ENCODE peak calls at places on chromosomes 5 and 9, in ten cellular contexts. One of them, this sample, is unnamed.

GRCh38 chr5:116371935-116372334 is 202.7 kb downstream of the SEMA6A start:
- DNase-seq in right atrium auricular region: no peak
- DNase-seq in sigmoid colon: no peak
- DNase-seq in CD4-positive, CD25-positive, alpha-beta regulatory T cell: no peak
- DNase-seq in fibroblast of lung: no peak
- DNase-seq in astrocyte: no peak
- DNase-seq in heart left ventricle: no peak
- DNase-seq in IMR-90: no peak
- DNase-seq in GM23248: no peak
- DNase-seq in pancreas: no peak
- DNase-seq in this sample: no peak

GRCh38 chr9:89912605-89912953 is 307.8 kb downstream of the GADD45G start:
- DNase-seq in right atrium auricular region: peak; percentile 21
- DNase-seq in pancreas: no peak
- DNase-seq in CD4-positive, CD25-positive, alpha-beta regulatory T cell: no peak
- DNase-seq in GM23248: no peak
- DNase-seq in IMR-90: no peak
- DNase-seq in sigmoid colon: no peak
- DNase-seq in fibroblast of lung: no peak
- DNase-seq in heart left ventricle: no peak
- DNase-seq in astrocyte: no peak
- DNase-seq in this sample: no peak

GRCh38 chr5:59071755-59072549 is 489.1 kb downstream of the RAB3C start:
- DNase-seq in heart left ventricle: no peak
- DNase-seq in fibroblast of lung: no peak
- DNase-seq in sigmoid colon: no peak
- DNase-seq in IMR-90: no peak
- DNase-seq in GM23248: no peak
- DNase-seq in right atrium auricular region: no peak
- DNase-seq in CD4-positive, CD25-positive, alpha-beta regulatory T cell: no peak
- DNase-seq in pancreas: no peak
- DNase-seq in astrocyte: no peak
- DNase-seq in this sample: no peak

GRCh38 chr9:93621922-93622321 is 45.5 kb downstream of the PHF2 start:
- DNase-seq in pancreas: no peak
- DNase-seq in sigmoid colon: no peak
- DNase-seq in fibroblast of lung: no peak
- DNase-seq in astrocyte: no peak
- DNase-seq in CD4-positive, CD25-positive, alpha-beta regulatory T cell: no peak
- DNase-seq in heart left ventricle: no peak
- DNase-seq in GM23248: no peak
- DNase-seq in IMR-90: no peak
- DNase-seq in right atrium auricular region: peak; percentile 34
- DNase-seq in this sample: no peak

GRCh38 chr9:32486839-32487562 is 39.0 kb downstream of the RIGI start:
- DNase-seq in pancreas: no peak
- DNase-seq in CD4-positive, CD25-positive, alpha-beta regulatory T cell: no peak
- DNase-seq in sigmoid colon: no peak
- DNase-seq in astrocyte: peak; percentile 17
- DNase-seq in fibroblast of lung: peak; percentile 23
- DNase-seq in heart left ventricle: no peak
- DNase-seq in GM23248: peak; percentile 37
- DNase-seq in IMR-90: peak; percentile 93
- DNase-seq in right atrium auricular region: no peak
- DNase-seq in this sample: no peak

GRCh38 chr5:134917070-134917831 is 12.3 kb downstream of the PCBD2 start:
- DNase-seq in IMR-90: no peak
- DNase-seq in CD4-positive, CD25-positive, alpha-beta regulatory T cell: no peak
- DNase-seq in astrocyte: no peak
- DNase-seq in pancreas: no peak
- DNase-seq in GM23248: no peak
- DNase-seq in heart left ventricle: no peak
- DNase-seq in sigmoid colon: no peak
- DNase-seq in fibroblast of lung: no peak
- DNase-seq in right atrium auricular region: no peak
- DNase-seq in this sample: peak; percentile 77

GRCh38 chr9:34380034-34380510 is 3.4 kb upstream of the MYORG start:
- DNase-seq in heart left ventricle: no peak
- DNase-seq in CD4-positive, CD25-positive, alpha-beta regulatory T cell: peak; percentile 1
- DNase-seq in sigmoid colon: no peak
- DNase-seq in pancreas: peak; percentile 50
- DNase-seq in astrocyte: no peak
- DNase-seq in GM23248: no peak
- DNase-seq in right atrium auricular region: peak; percentile 56
- DNase-seq in fibroblast of lung: no peak
- DNase-seq in IMR-90: no peak
- DNase-seq in this sample: peak; percentile 71

GRCh38 chr9:3235497-3235896 is 290.3 kb downstream of the RFX3 start:
- DNase-seq in astrocyte: no peak
- DNase-seq in right atrium auricular region: no peak
- DNase-seq in heart left ventricle: no peak
- DNase-seq in GM23248: peak; percentile 43
- DNase-seq in IMR-90: no peak
- DNase-seq in CD4-positive, CD25-positive, alpha-beta regulatory T cell: no peak
- DNase-seq in sigmoid colon: no peak
- DNase-seq in pancreas: no peak
- DNase-seq in fibroblast of lung: no peak
- DNase-seq in this sample: no peak

GRCh38 chr5:71632168-71632567 is 45.0 kb downstream of the MCCC2 start:
- DNase-seq in CD4-positive, CD25-positive, alpha-beta regulatory T cell: no peak
- DNase-seq in fibroblast of lung: no peak
- DNase-seq in astrocyte: no peak
- DNase-seq in IMR-90: no peak
- DNase-seq in GM23248: no peak
- DNase-seq in sigmoid colon: no peak
- DNase-seq in right atrium auricular region: no peak
- DNase-seq in heart left ventricle: no peak
- DNase-seq in pancreas: no peak
- DNase-seq in this sample: no peak

GRCh38 chr9:8855046-8855445 is 1055.5 kb upstream of the DMAC1 start:
- DNase-seq in pancreas: no peak
- DNase-seq in heart left ventricle: no peak
- DNase-seq in astrocyte: no peak
- DNase-seq in right atrium auricular region: no peak
- DNase-seq in fibroblast of lung: peak; percentile 27
- DNase-seq in GM23248: no peak
- DNase-seq in CD4-positive, CD25-positive, alpha-beta regulatory T cell: no peak
- DNase-seq in IMR-90: no peak
- DNase-seq in sigmoid colon: no peak
- DNase-seq in this sample: no peak

GRCh38 chr9:114382951-114383865 is 4.6 kb downstream of the AKNA start:
- DNase-seq in heart left ventricle: peak; percentile 66
- DNase-seq in IMR-90: peak; percentile 50
- DNase-seq in pancreas: no peak
- DNase-seq in fibroblast of lung: peak; percentile 27
- DNase-seq in sigmoid colon: peak; percentile 83
- DNase-seq in astrocyte: no peak
- DNase-seq in GM23248: peak; percentile 85
- DNase-seq in right atrium auricular region: no peak
- DNase-seq in CD4-positive, CD25-positive, alpha-beta regulatory T cell: no peak
- DNase-seq in this sample: peak; percentile 82

GRCh38 chr5:95920822-95921221 is 40.8 kb downstream of the ELL2 start:
- DNase-seq in fibroblast of lung: no peak
- DNase-seq in GM23248: no peak
- DNase-seq in sigmoid colon: no peak
- DNase-seq in pancreas: no peak
- DNase-seq in astrocyte: no peak
- DNase-seq in IMR-90: no peak
- DNase-seq in heart left ventricle: no peak
- DNase-seq in CD4-positive, CD25-positive, alpha-beta regulatory T cell: no peak
- DNase-seq in right atrium auricular region: no peak
- DNase-seq in this sample: no peak

GRCh38 chr5:82004511-82004910 is 32.7 kb downstream of the ATG10 start:
- DNase-seq in sigmoid colon: no peak
- DNase-seq in GM23248: peak; percentile 45
- DNase-seq in astrocyte: peak; percentile 21
- DNase-seq in CD4-positive, CD25-positive, alpha-beta regulatory T cell: no peak
- DNase-seq in pancreas: no peak
- DNase-seq in fibroblast of lung: peak; percentile 34
- DNase-seq in IMR-90: peak; percentile 80
- DNase-seq in heart left ventricle: peak; percentile 49
- DNase-seq in right atrium auricular region: no peak
- DNase-seq in this sample: no peak

GRCh38 chr5:156934450-156935211 is 28.4 kb downstream of the TIMD4 start:
- DNase-seq in right atrium auricular region: no peak
- DNase-seq in GM23248: peak; percentile 30
- DNase-seq in IMR-90: no peak
- DNase-seq in sigmoid colon: no peak
- DNase-seq in astrocyte: no peak
- DNase-seq in pancreas: no peak
- DNase-seq in fibroblast of lung: no peak
- DNase-seq in heart left ventricle: no peak
- DNase-seq in CD4-positive, CD25-positive, alpha-beta regulatory T cell: peak; percentile 58
- DNase-seq in this sample: peak; percentile 36

GRCh38 chr5:133065482-133065881 is 13.7 kb downstream of the HSPA4 start:
- DNase-seq in GM23248: no peak
- DNase-seq in right atrium auricular region: no peak
- DNase-seq in IMR-90: no peak
- DNase-seq in astrocyte: no peak
- DNase-seq in fibroblast of lung: no peak
- DNase-seq in pancreas: no peak
- DNase-seq in heart left ventricle: no peak
- DNase-seq in CD4-positive, CD25-positive, alpha-beta regulatory T cell: no peak
- DNase-seq in sigmoid colon: no peak
- DNase-seq in this sample: no peak

GRCh38 chr9:136436055-136436634 is 3.5 kb downstream of the INPP5E start:
- DNase-seq in IMR-90: no peak
- DNase-seq in sigmoid colon: no peak
- DNase-seq in GM23248: no peak
- DNase-seq in astrocyte: no peak
- DNase-seq in CD4-positive, CD25-positive, alpha-beta regulatory T cell: no peak
- DNase-seq in heart left ventricle: no peak
- DNase-seq in right atrium auricular region: no peak
- DNase-seq in fibroblast of lung: no peak
- DNase-seq in pancreas: no peak
- DNase-seq in this sample: no peak

GRCh38 chr9:127132921-127133647 is 10.6 kb upstream of the ANGPTL2 start:
- DNase-seq in right atrium auricular region: no peak
- DNase-seq in heart left ventricle: no peak
- DNase-seq in IMR-90: peak; percentile 75
- DNase-seq in pancreas: no peak
- DNase-seq in fibroblast of lung: peak; percentile 61
- DNase-seq in astrocyte: peak; percentile 46
- DNase-seq in GM23248: peak; percentile 74
- DNase-seq in sigmoid colon: peak; percentile 76
- DNase-seq in CD4-positive, CD25-positive, alpha-beta regulatory T cell: no peak
- DNase-seq in this sample: peak; percentile 89

GRCh38 chr9:4983541-4984165 is 1.4 kb upstream of the JAK2 start:
- DNase-seq in GM23248: no peak
- DNase-seq in fibroblast of lung: no peak
- DNase-seq in right atrium auricular region: no peak
- DNase-seq in CD4-positive, CD25-positive, alpha-beta regulatory T cell: no peak
- DNase-seq in IMR-90: no peak
- DNase-seq in sigmoid colon: no peak
- DNase-seq in heart left ventricle: no peak
- DNase-seq in astrocyte: no peak
- DNase-seq in pancreas: no peak
- DNase-seq in this sample: no peak
- H3K4me3 ChIP-seq in GM23248: peak overlapping the region; percentile 81
- H3K4me3 ChIP-seq in fibroblast of lung: peak overlapping the region; percentile 71
- H3K4me3 ChIP-seq in right atrium auricular region: peak overlapping the region; percentile 92
- H3K4me3 ChIP-seq in CD4-positive, CD25-positive, alpha-beta regulatory T cell: peak overlapping the region; percentile 57
- H3K4me3 ChIP-seq in IMR-90: peak overlapping the region; percentile 64
- H3K4me3 ChIP-seq in sigmoid colon: peak overlapping the region; percentile 86
- H3K4me3 ChIP-seq in heart left ventricle: peak overlapping the region; percentile 91
- H3K4me3 ChIP-seq in astrocyte: peak overlapping the region; percentile 80
- H3K4me3 ChIP-seq in pancreas: no peak overlapping the region
- H3K4me3 ChIP-seq in this sample: peak overlapping the region; percentile 75

DNA sequence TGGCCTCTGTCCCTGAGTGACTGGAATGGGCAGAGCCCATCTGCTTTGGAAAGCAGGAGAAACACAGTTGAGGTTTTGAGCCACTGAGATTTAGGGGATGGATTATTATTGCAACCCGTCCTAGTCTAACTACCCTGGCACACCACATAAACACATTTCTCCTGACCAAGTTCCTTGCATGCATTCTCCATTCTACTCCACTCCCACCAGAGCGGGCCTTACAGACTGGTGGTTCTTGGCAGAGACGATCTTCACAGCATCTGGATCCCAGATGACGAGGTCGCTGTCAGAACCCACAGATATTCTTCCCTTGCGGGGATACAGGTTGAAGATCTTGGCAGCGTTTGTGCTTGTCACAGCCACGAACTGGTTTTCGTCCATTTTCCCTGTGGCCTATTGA is 111.0 kb downstream of the DPYSL3 start:
- DNase-seq in right atrium auricular region: no peak
- DNase-seq in pancreas: no peak
- DNase-seq in fibroblast of lung: peak; percentile 64
- DNase-seq in astrocyte: peak; percentile 62
- DNase-seq in sigmoid colon: no peak
- DNase-seq in CD4-positive, CD25-positive, alpha-beta regulatory T cell: no peak
- DNase-seq in heart left ventricle: no peak
- DNase-seq in IMR-90: no peak
- DNase-seq in GM23248: peak; percentile 45
- DNase-seq in this sample: no peak
- H3K27me3 ChIP-seq in right atrium auricular region: no peaks in the 10 kb centered on the region
- H3K27me3 ChIP-seq in pancreas: no peaks in the 10 kb centered on the region
- H3K27me3 ChIP-seq in fibroblast of lung: no peaks in the 10 kb centered on the region
- H3K27me3 ChIP-seq in astrocyte: no peaks in the 10 kb centered on the region
- H3K27me3 ChIP-seq in sigmoid colon: no peaks in the 10 kb centered on the region
- H3K27me3 ChIP-seq in CD4-positive, CD25-positive, alpha-beta regulatory T cell: no peaks in the 10 kb centered on the region
- H3K27me3 ChIP-seq in heart left ventricle: no peaks in the 10 kb centered on the region
- H3K27me3 ChIP-seq in IMR-90: no peaks in the 10 kb centered on the region
- H3K27me3 ChIP-seq in GM23248: no peaks in the 10 kb centered on the region
- H3K27me3 ChIP-seq in this sample: no peaks in the 10 kb centered on the region

GRCh38 chr9:129142536-129142935 is 31.3 kb downstream of the PTPA start:
- DNase-seq in fibroblast of lung: no peak
- DNase-seq in astrocyte: no peak
- DNase-seq in sigmoid colon: no peak
- DNase-seq in right atrium auricular region: no peak
- DNase-seq in heart left ventricle: no peak
- DNase-seq in pancreas: no peak
- DNase-seq in CD4-positive, CD25-positive, alpha-beta regulatory T cell: no peak
- DNase-seq in GM23248: no peak
- DNase-seq in IMR-90: no peak
- DNase-seq in this sample: no peak
- H3K4me3 ChIP-seq in fibroblast of lung: peak overlapping the region; percentile 69
- H3K4me3 ChIP-seq in astrocyte: no peak overlapping the region
- H3K4me3 ChIP-seq in sigmoid colon: no peak overlapping the region
- H3K4me3 ChIP-seq in right atrium auricular region: peak overlapping the region; percentile 51
- H3K4me3 ChIP-seq in heart left ventricle: peak overlapping the region; percentile 52
- H3K4me3 ChIP-seq in pancreas: no peak overlapping the region
- H3K4me3 ChIP-seq in CD4-positive, CD25-positive, alpha-beta regulatory T cell: no peak overlapping the region
- H3K4me3 ChIP-seq in GM23248: no peak overlapping the region
- H3K4me3 ChIP-seq in IMR-90: no peak overlapping the region
- H3K4me3 ChIP-seq in this sample: no peak overlapping the region

DNA sequence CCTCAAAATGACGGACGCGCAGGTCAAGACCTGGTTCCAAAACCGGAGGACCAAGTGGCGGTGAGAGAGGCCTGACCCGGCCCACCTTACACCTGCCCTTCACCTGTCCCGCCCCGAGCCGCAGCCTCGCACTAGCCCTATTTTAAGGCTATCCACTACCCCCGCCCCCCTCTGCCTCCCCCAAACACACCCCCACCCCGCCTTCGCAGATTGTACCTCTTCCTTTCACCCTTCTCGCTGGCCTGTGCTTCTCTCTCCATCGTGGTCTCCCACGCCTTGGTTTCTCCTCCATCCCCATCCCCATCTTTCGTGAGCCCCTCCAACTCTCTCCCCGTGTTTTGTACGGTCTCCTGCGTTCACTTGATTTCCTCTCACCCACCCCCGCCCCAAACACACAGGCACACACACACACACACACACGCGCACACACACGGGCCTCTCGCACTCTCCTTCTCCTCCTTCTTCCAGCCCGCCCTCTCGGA is 1.3 kb downstream of the TLX3 start:
- DNase-seq in sigmoid colon: no peak
- DNase-seq in astrocyte: no peak
- DNase-seq in CD4-positive, CD25-positive, alpha-beta regulatory T cell: no peak
- DNase-seq in IMR-90: no peak
- DNase-seq in heart left ventricle: no peak
- DNase-seq in right atrium auricular region: no peak
- DNase-seq in GM23248: no peak
- DNase-seq in fibroblast of lung: no peak
- DNase-seq in pancreas: no peak
- DNase-seq in this sample: no peak
- H3K27me3 ChIP-seq in sigmoid colon: peaks cover 78% of the 10 kb centered on the region
- H3K27me3 ChIP-seq in astrocyte: peaks cover 91% of the 10 kb centered on the region
- H3K27me3 ChIP-seq in CD4-positive, CD25-positive, alpha-beta regulatory T cell: peaks cover 7% of the 10 kb centered on the region
- H3K27me3 ChIP-seq in IMR-90: peaks cover 98% of the 10 kb centered on the region
- H3K27me3 ChIP-seq in heart left ventricle: peaks cover 94% of the 10 kb centered on the region
- H3K27me3 ChIP-seq in right atrium auricular region: peaks cover 70% of the 10 kb centered on the region
- H3K27me3 ChIP-seq in GM23248: peaks cover 92% of the 10 kb centered on the region
- H3K27me3 ChIP-seq in fibroblast of lung: peaks cover 79% of the 10 kb centered on the region
- H3K27me3 ChIP-seq in pancreas: no peaks in the 10 kb centered on the region
- H3K27me3 ChIP-seq in this sample: peaks cover 100% of the 10 kb centered on the region

This sample was measured in H7.